ENCODE peak calls at places on chromosomes 4 and X, in six cellular contexts. E is neural crest cell; J is SJSA1; X is stimulated activated CD4-positive, alpha-beta T cell treated with anti-CD3 and anti-CD28 coated beads, Interleukin-15, amount 100 ng/mL, for 1 hour; B is body of pancreas; Z is mucosa of descending colon. L is an unnamed sample.
A peak's percentile ranks its signal among the peaks of the same experiment; 100 is the strongest.

GRCh38 chr4:38154681-38155588 is 194.7 kb downstream of the PTTG2 start:
- DNase-seq in E (no peak), J (no peak), X (no peak), B (peak; percentile 85), Z (peak; percentile 89), L (no peak)

GRCh38 chrX:99653352-99653751 is 756.7 kb downstream of the PCDH19 start:
- DNase-seq in E (no peak), J (no peak), X (no peak), B (no peak), Z (no peak), L (no peak)

GRCh38 chrX:45697591-45697990 is 496.9 kb upstream of the DIPK2B start:
- DNase-seq in E (no peak), J (peak; percentile 44), X (no peak), B (no peak), Z (no peak), L (no peak)

GRCh38 chr4:153530284-153530995 is 64.3 kb downstream of the TMEM131L start:
- DNase-seq in E (no peak), J (no peak), X (no peak), B (no peak), Z (no peak), L (peak; percentile 43)

GRCh38 chr4:184688447-184688846 is 38.9 kb downstream of the PRIMPOL start:
- DNase-seq in E (no peak), J (peak; percentile 66), X (no peak), B (no peak), Z (no peak), L (peak; percentile 18)

GRCh38 chr4:38163216-38164006 is 203.2 kb downstream of the PTTG2 start:
- DNase-seq in E (no peak), J (no peak), X (no peak), B (peak; percentile 23), Z (no peak), L (no peak)

GRCh38 chr4:169030575-169030982 is 20.5 kb upstream of the CBR4 start:
- DNase-seq in E (no peak), J (no peak), X (no peak), B (no peak), Z (no peak), L (no peak)

GRCh38 chrX:78315745-78316144 is 11.7 kb downstream of the CYSLTR1 start:
- DNase-seq in E (no peak), J (no peak), X (no peak), B (no peak), Z (no peak), L (no peak)

GRCh38 chrX:130082244-130083106 is 27.8 kb downstream of the ELF4 start:
- DNase-seq in E (no peak), J (peak; percentile 82), X (peak; percentile 45), B (no peak), Z (peak; percentile 79), L (peak; percentile 81)

GRCh38 chr4:80732010-80732409 is 298.5 kb upstream of the BMP3 start:
- DNase-seq in E (no peak), J (no peak), X (no peak), B (no peak), Z (no peak), L (no peak)

GRCh38 chrX:43744284-43744683 is 88.2 kb downstream of the MAOA start:
- DNase-seq in E (no peak), J (no peak), X (no peak), B (no peak), Z (no peak), L (no peak)

GRCh38 chrX:72201836-72202536 is 20.4 kb downstream of the PIN4 start:
- DNase-seq in E (no peak), J (peak; percentile 58), X (no peak), B (no peak), Z (no peak), L (no peak)

GRCh38 chrX:134932528-134933217 is 58.1 kb upstream of the SMIM10 start:
- DNase-seq in E (no peak), J (no peak), X (no peak), B (no peak), Z (no peak), L (no peak)

GRCh38 chr4:183201331-183201730 is 102.3 kb downstream of the WWC2 start:
- DNase-seq in E (no peak), J (no peak), X (no peak), B (no peak), Z (no peak), L (no peak)

GRCh38 chr4:101584306-101584705 is 206.2 kb upstream of the BANK1 start:
- DNase-seq in E (no peak), J (no peak), X (no peak), B (no peak), Z (no peak), L (no peak)

GRCh38 chrX:389021-389441 is 2.3 kb upstream of the PPP2R3B start:
- DNase-seq in E (peak; percentile 53), J (no peak), X (no peak), B (no peak), Z (no peak), L (no peak)

GRCh38 chr4:74097631-74098550 is 1.1 kb downstream of the CXCL2 start:
- DNase-seq in E (no peak), J (no peak), X (no peak), B (no peak), Z (no peak), L (no peak)

GRCh38 chrX:131854586-131854985 is 168.5 kb upstream of the STK26 start:
- DNase-seq in E (no peak), J (no peak), X (no peak), B (no peak), Z (no peak), L (no peak)

GRCh38 chr4:177485528-177485927 is 43.3 kb upstream of the AGA start:
- DNase-seq in E (no peak), J (no peak), X (no peak), B (no peak), Z (no peak), L (no peak)

GRCh38 chrX:68599256-68600152 is 48.0 kb upstream of the STARD8 start:
- DNase-seq in E (no peak), J (no peak), X (no peak), B (peak; percentile 11), Z (no peak), L (no peak)

GRCh38 chr4:149630079-149630478 is 185.6 kb downstream of the IQCM start:
- DNase-seq in E (no peak), J (no peak), X (no peak), B (no peak), Z (no peak), L (no peak)

GRCh38 chr4:139528377-139529005 is 27.5 kb downstream of the SETD7 start:
- DNase-seq in E (no peak), J (no peak), X (no peak), B (peak; percentile 22), Z (peak; percentile 64), L (no peak)

GRCh38 chr4:186132577-186133277 is 28.2 kb downstream of the FAM149A start:
- DNase-seq in E (peak; percentile 28), J (no peak), X (no peak), B (peak; percentile 37), Z (no peak), L (no peak)

GRCh38 chr4:41963105-41963504 is 18.5 kb upstream of the DCAF4L1 start:
- DNase-seq in E (no peak), J (no peak), X (no peak), B (no peak), Z (no peak), L (no peak)

GRCh38 chrX:57669961-57670360 is 10.1 kb downstream of the NLRP2B start:
- DNase-seq in E (no peak), J (no peak), X (no peak), B (no peak), Z (no peak), L (no peak)

GRCh38 chr4:30354605-30355004 is 365.6 kb upstream of the PCDH7 start:
- DNase-seq in E (no peak), J (no peak), X (no peak), B (no peak), Z (no peak), L (no peak)